ENCODE peak calls at places on chromosome 17, in eight cellular contexts. V is cardiac muscle cell, N is mesendoderm, U is lung, H is transverse colon, E is psoas muscle, I is Panc1, B is body of pancreas. R is an unnamed sample. For H3K4me1 and H3K36me3, the result is how much of the 10 kb centered on the place peaks cover.

GRCh38 chr17:50459081-50459676 is 9.5 kb downstream of the CHAD start:
- DNase-seq in V (no peak), N (no peak), U (peak), H (peak), E (no peak), I (no peak), B (no peak), R (peak)

GRCh38 chr17:16534236-16534635 is 34.8 kb downstream of the ZNF287 start:
- DNase-seq in V (no peak), N (no peak), U (no peak), H (no peak), E (no peak), I (no peak), B (no peak), R (no peak)

GRCh38 chr17:30543456-30543855 is 66.2 kb downstream of the GOSR1 start:
- DNase-seq in V (no peak), N (no peak), U (no peak), H (no peak), E (no peak), I (no peak), B (no peak), R (no peak)

GRCh38 chr17:7711356-7711755 is 6.2 kb upstream of the DNAH2 start:
- DNase-seq in V (no peak), N (peak), U (no peak), H (no peak), E (no peak), I (no peak), B (no peak), R (no peak)

GRCh38 chr17:51147641-51148040 is 5.7 kb upstream of the NME1 start:
- DNase-seq in V (no peak), N (no peak), U (no peak), H (no peak), E (no peak), I (no peak), B (no peak), R (no peak)

GRCh38 chr17:76681222-76682137 is 29.3 kb downstream of the MXRA7 start:
- DNase-seq in V (peak), N (peak), U (peak), H (peak), E (peak), I (peak), B (peak), R (peak)

GRCh38 chr17:30095507-30096244 is 20.9 kb upstream of the NSRP1 start:
- DNase-seq in V (peak), N (peak), U (no peak), H (no peak), E (no peak), I (peak), B (no peak), R (peak)

GRCh38 chr17:18185832-18186231 is 2.2 kb downstream of the ALKBH5 start:
- DNase-seq in V (no peak), N (no peak), U (no peak), H (no peak), E (no peak), I (no peak), B (peak), R (no peak)

GRCh38 chr17:68421486-68421885 is 35.8 kb downstream of the WIPI1 start:
- DNase-seq in V (no peak), N (no peak), U (no peak), H (no peak), E (no peak), I (no peak), B (no peak), R (no peak)

GRCh38 chr17:144936-145670 is 7.7 kb downstream of the SCGB1C2 start:
- DNase-seq in V (no peak), N (no peak), U (no peak), H (no peak), E (no peak), I (no peak), B (no peak), R (peak)

GRCh38 chr17:3335876-3336275 is 37.7 kb upstream of the OR3A1 start:
- DNase-seq in V (no peak), N (peak), U (no peak), H (no peak), E (no peak), I (no peak), B (no peak), R (no peak)

GRCh38 chr17:76085066-76085730 is 6.2 kb downstream of the ZACN start:
- DNase-seq in V (no peak), N (no peak), U (no peak), H (no peak), E (no peak), I (no peak), B (no peak), R (no peak)

GRCh38 chr17:6366144-6366755 is 68.7 kb downstream of the AIPL1 start:
- DNase-seq in V (no peak), N (peak), U (no peak), H (no peak), E (no peak), I (peak), B (peak), R (no peak)

GRCh38 chr17:18246880-18247612 is 11.5 kb downstream of the FLII start:
- DNase-seq in V (peak), N (peak), U (peak), H (peak), E (peak), I (no peak), B (peak), R (peak)

GRCh38 chr17:75774988-75775668 is 9.5 kb upstream of the UNK start:
- DNase-seq in V (no peak), N (peak), U (no peak), H (peak), E (peak), I (no peak), B (peak), R (no peak)

GRCh38 chr17:43755389-43755875 is 3.2 kb downstream of the SOST start:
- DNase-seq in V (peak), N (peak), U (no peak), H (no peak), E (no peak), I (no peak), B (peak), R (no peak)

GRCh38 chr17:74798239-74798707 is 22.1 kb upstream of the NAT9 start:
- DNase-seq in V (peak), N (no peak), U (no peak), H (no peak), E (no peak), I (no peak), B (no peak), R (no peak)

GRCh38 chr17:29005936-29006438 is at the start of gene SEZ6:
- DNase-seq in V (peak), N (peak), U (peak), H (peak), E (peak), I (no peak), B (peak), R (peak)

GRCh38 chr17:10699861-10700260 is 2.5 kb downstream of the ADPRM start:
- DNase-seq in V (no peak), N (no peak), U (no peak), H (no peak), E (no peak), I (no peak), B (no peak), R (no peak)

GRCh38 chr17:31294839-31295488 is 2.1 kb downstream of the OMG start:
- DNase-seq in V (no peak), N (no peak), U (no peak), H (no peak), E (no peak), I (no peak), B (no peak), R (no peak)

GRCh38 chr17:68544111-68544510 is 31.9 kb downstream of the PRKAR1A start:
- DNase-seq in V (no peak), N (no peak), U (no peak), H (no peak), E (no peak), I (no peak), B (no peak), R (no peak)

GRCh38 chr17:37131064-37131463 is 182.3 kb downstream of the AATF start:
- DNase-seq in V (no peak), N (no peak), U (no peak), H (no peak), E (no peak), I (no peak), B (no peak), R (no peak)

GRCh38 chr17:59476413-59476812 is 89.0 kb upstream of the DHX40 start:
- DNase-seq in V (no peak), N (no peak), U (no peak), H (no peak), E (no peak), I (no peak), B (no peak), R (no peak)

GRCh38 chr17:76383645-76384221 is 676 bp upstream of the SPHK1 start:
- DNase-seq in V (peak), N (peak), U (no peak), H (peak), E (peak), I (no peak), B (peak), R (no peak)

GRCh38 chr17:50102164-50102991 is 7.2 kb downstream of the PDK2 start:
- DNase-seq in V (no peak), N (no peak), U (peak), H (peak), E (peak), I (no peak), B (peak), R (peak)

GRCh38 chr17:20080513-20080912 is 71.4 kb downstream of the SPECC1 start:
- DNase-seq in V (no peak), N (no peak), U (no peak), H (no peak), E (no peak), I (no peak), B (no peak), R (no peak)

GRCh38 chr17:35171834-35172233 is 22.4 kb downstream of the SLC35G3 start:
- DNase-seq in V (no peak), N (no peak), U (no peak), H (no peak), E (no peak), I (no peak), B (no peak), R (no peak)

GRCh38 chr17:21282231-21282630 is 2.3 kb upstream of the MAP2K3 start:
- DNase-seq in V (no peak), N (peak), U (no peak), H (no peak), E (peak), I (peak), B (no peak), R (peak)

GRCh38 chr17:32191306-32191705 is 49.0 kb downstream of the RHOT1 start:
- DNase-seq in V (no peak), N (no peak), U (no peak), H (no peak), E (no peak), I (no peak), B (no peak), R (no peak)

GRCh38 chr17:29091591-29092291 is 48.8 kb downstream of the PIPOX start:
- DNase-seq in V (no peak), N (no peak), U (no peak), H (no peak), E (no peak), I (no peak), B (no peak), R (no peak)

GRCh38 chr17:15257316-15257925 is 7.7 kb downstream of the PMP22 start:
- DNase-seq in V (peak), N (peak), U (peak), H (peak), E (peak), I (peak), B (peak), R (peak)

GRCh38 chr17:57408064-57408811 is 151.9 kb downstream of the MSI2 start:
- DNase-seq in V (peak), N (peak), U (no peak), H (peak), E (no peak), I (no peak), B (no peak), R (no peak)

GRCh38 chr17:58200024-58200633 is 7.6 kb downstream of the EPX start:
- DNase-seq in V (peak), N (peak), U (peak), H (peak), E (peak), I (no peak), B (peak), R (peak)

GRCh38 chr17:40327244-40327666 is 18.3 kb downstream of the RARA start:
- DNase-seq in V (no peak), N (no peak), U (no peak), H (no peak), E (peak), I (no peak), B (no peak), R (no peak)
- H3K4me1 ChIP-seq in V (under half), N (under half), U (half or more), H (half or more), E (half or more), I (half or more), B (half or more), R (half or more)

DNA sequence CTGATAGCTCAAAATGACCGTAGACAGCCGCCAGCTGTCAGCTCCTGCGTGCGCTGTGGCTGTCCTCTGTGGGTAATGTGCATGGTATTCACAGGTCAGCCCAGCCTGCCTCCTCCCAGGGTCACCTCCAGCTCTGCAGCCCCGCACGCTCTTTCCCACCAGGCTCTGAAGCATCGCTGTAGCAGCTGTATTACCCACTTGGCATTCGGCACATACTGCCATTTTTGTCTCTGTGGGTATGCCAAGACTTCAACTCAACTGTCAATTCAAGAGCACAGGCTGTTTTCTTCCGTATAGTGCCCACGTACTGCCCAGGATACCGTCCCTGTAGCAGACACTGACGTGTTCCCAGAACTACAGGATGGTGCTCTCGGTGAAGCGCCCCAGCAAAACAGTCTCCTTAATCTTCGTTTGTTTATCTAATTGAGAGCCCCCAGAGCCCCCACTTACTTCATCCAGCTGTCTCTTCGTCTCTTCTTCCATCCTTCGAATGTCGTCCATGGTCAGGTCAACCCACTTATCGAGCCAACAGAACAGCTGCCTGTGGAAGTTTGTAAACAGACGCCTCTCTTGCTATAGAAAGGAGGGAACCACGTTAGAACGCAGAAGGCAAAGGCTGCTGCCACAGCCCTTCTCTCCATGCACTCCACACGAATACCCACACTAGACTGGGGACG is 17.4 kb upstream of the INPP5K start:
- DNase-seq in V (no peak), N (no peak), U (no peak), H (no peak), E (no peak), I (no peak), B (no peak), R (no peak)
- H3K36me3 ChIP-seq in V (half or more), N (under half), U (half or more), H (under half), E (half or more), I (under half), B (under half), R (under half)

GRCh38 chr17:82668631-82669099 is 20.4 kb upstream of the WDR45B start:
- DNase-seq in V (peak), N (peak), U (peak), H (peak), E (peak), I (no peak), B (peak), R (no peak)
- H3K4me3 ChIP-seq in V (no peak), N (no peak), U (no peak), H (no peak), E (peak), I (no peak), B (no peak), R (no peak)

DNA sequence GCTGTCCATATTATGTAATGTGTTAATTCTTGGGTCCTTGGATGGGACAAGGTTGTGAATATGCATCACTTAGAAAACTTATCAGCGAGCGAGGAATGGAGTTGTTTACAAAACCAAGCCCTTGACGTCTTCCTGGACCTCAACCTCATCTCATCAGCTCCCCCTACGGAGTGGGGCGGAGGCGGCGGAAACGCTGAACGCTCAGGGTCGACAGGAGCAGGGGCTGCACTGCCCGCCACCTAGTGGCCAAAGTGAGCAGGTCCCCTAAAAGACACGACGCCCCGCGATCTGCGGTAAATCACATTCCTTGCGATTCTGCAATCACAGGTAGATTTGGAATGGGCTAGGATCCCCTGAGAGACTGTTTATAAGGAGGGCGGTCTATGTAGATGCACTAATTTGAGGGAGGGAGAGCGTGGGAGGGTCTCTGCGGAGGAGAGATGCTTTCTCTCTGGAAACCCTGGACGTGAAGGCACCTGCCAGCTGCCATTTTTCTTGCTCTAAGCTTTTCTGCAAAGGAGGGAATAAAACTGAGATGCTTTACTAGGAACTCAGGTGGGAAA is 5.4 kb upstream of the ICAM2 start:
- DNase-seq in V (peak), N (peak), U (peak), H (peak), E (peak), I (peak), B (peak), R (peak)
- H3K4me1 ChIP-seq in V (under half), N (under half), U (under half), H (under half), E (under half), I (under half), B (under half), R (under half)

GRCh38 chr17:4724655-4725054 is 6.6 kb upstream of the MED11 start:
- DNase-seq in V (no peak), N (no peak), U (no peak), H (no peak), E (no peak), I (no peak), B (no peak), R (no peak)
- H3K36me3 ChIP-seq in V (under half), N (under half), U (under half), H (under half), E (under half), I (under half), B (under half), R (under half)

DNA sequence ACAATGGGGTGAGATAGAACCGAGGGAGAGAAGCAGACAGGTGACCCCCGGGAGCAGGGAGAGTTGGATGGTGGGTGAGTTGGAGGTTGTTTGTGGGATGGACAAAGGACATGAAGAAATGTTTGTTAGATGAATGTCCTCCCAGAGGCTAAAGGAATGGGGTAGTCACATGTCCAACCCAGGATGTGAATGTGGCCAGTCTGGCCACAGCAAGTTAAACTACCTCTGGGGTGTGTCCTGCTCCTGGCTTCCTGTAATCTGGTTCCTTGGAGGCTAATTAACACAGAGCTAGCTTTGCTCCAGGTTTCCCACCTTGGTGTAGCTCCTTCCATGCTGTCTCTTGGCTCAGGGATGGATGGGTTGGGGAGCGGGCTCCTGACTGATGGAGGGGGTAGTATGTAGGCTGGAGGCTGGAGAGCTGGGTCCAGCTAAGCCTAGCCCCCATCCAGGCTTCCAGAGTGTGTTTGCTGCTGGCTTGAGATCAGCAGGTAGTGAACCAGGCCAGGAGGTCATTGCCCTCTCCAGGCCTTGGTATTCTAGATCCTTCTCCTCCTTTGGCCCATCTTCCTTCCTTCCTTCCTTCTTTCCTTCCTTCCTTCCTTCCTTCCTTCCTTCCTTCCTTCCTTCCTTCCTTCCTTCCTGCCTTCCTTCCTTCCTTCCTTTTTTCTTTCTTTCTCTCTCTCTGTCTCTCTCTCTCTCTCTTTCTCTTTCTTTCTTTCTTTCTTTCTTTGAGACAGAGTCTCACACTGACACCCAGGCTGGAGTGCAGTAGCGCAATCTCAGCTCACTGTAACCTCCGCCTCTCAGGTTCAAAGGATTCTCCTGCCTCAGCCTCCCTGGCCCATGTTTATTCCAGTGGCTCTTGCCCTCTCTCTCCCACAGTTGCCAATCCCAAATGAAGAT is 28.0 kb upstream of the UBE2G1 start:
- DNase-seq in V (no peak), N (no peak), U (no peak), H (no peak), E (no peak), I (no peak), B (no peak), R (no peak)
- H3K4me3 ChIP-seq in V (no peak), N (no peak), U (no peak), H (no peak), E (no peak), I (no peak), B (no peak), R (no peak)

GRCh38 chr17:81928497-81929252 is 1.1 kb upstream of the MAFG start:
- DNase-seq in V (no peak), N (peak), U (no peak), H (no peak), E (peak), I (no peak), B (no peak), R (no peak)
- H3K4me1 ChIP-seq in V (under half), N (under half), U (under half), H (under half), E (under half), I (under half), B (under half), R (under half)

DNA sequence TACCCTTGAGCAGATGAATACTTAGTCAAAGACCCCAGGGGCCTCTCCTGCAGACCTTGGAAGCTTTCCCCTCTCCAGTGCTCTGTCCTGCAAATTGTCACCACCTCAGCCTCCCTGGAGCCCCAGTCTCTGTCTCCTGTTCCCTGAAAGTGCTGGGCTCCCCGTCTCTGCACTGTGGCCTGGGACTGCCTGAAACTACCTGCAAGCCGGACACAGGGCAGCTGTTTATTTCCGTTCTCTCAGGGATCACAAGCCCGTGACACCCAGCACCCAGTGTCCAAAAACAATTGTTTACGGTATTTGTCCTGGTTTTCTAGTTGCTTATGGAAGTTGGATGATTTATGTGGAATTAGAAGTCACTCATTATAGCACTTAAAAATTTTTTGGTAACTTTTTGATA is 81.6 kb upstream of the CHMP6 start:
- DNase-seq in V (no peak), N (no peak), U (no peak), H (no peak), E (peak), I (no peak), B (no peak), R (no peak)
- H3K36me3 ChIP-seq in V (under half), N (under half), U (under half), H (under half), E (half or more), I (under half), B (under half), R (under half)

R was measured in adrenal gland.